ENCODE peak calls at places on chromosome 17, in six cellular contexts. Z, N, P, H, U and V are unnamed samples.
A peak's percentile ranks its signal among the peaks of the same experiment; 100 is the strongest.

GRCh38 chr17:83142619-83143018 is 63.2 kb downstream of the METRNL start:
- DNase-seq in U (no peak), Z (no peak), H (no peak), P (no peak), N (no peak), V (no peak)

GRCh38 chr17:33218657-33219298 is 74.3 kb downstream of the ASIC2 start:
- DNase-seq in N (no peak), U (no peak), Z (no peak), H (no peak), P (no peak), V (peak; percentile 83)

GRCh38 chr17:42814633-42815399 is 9.3 kb downstream of the BECN1 start:
- DNase-seq in Z (no peak), U (no peak), N (no peak), P (no peak), H (no peak), V (no peak)

GRCh38 chr17:975321-975982 is 4.1 kb downstream of the NXN start:
- DNase-seq in H (no peak), N (no peak), Z (no peak), P (no peak), U (no peak), V (no peak)

GRCh38 chr17:72338847-72339790 is 218.3 kb downstream of the SOX9 start:
- DNase-seq in P (peak; percentile 61), N (no peak), U (no peak), Z (no peak), H (no peak), V (peak; percentile 95)

GRCh38 chr17:2347805-2348685 is 10.7 kb downstream of the SGSM2 start:
- DNase-seq in H (peak; percentile 91), U (no peak), P (no peak), N (peak; percentile 89), Z (no peak), V (peak; percentile 90)

GRCh38 chr17:41474863-41475262 is 6.1 kb downstream of the KRT35 start:
- DNase-seq in P (no peak), Z (no peak), H (no peak), U (no peak), N (no peak), V (no peak)

GRCh38 chr17:66477615-66478283 is 175.3 kb downstream of the PRKCA start:
- DNase-seq in P (no peak), H (no peak), Z (no peak), N (no peak), U (no peak), V (no peak)

GRCh38 chr17:38874505-38875419 is 4.9 kb downstream of the LASP1 start:
- DNase-seq in Z (no peak), P (no peak), N (no peak), U (no peak), H (no peak), V (no peak)

GRCh38 chr17:78675316-78675616 is 98.1 kb upstream of the DNAH17 start:
- DNase-seq in H (no peak), N (no peak), U (no peak), Z (no peak), P (no peak), V (no peak)

GRCh38 chr17:80328620-80329380 is 68.1 kb downstream of the RNF213 start:
- DNase-seq in N (no peak), U (no peak), Z (no peak), H (no peak), P (no peak), V (no peak)

GRCh38 chr17:19308398-19308797 is 54.1 kb downstream of the B9D1 start:
- DNase-seq in P (peak; percentile 2), N (no peak), Z (no peak), U (no peak), H (no peak), V (no peak)

GRCh38 chr17:2239882-2240430 is 63.6 kb downstream of the SMG6 start:
- DNase-seq in Z (peak; percentile 55), N (no peak), H (no peak), P (peak; percentile 60), U (peak; percentile 7), V (peak; percentile 82)

GRCh38 chr17:77140878-77141767 is at the start of gene SEC14L1:
- DNase-seq in P (peak; percentile 68), U (no peak), Z (no peak), H (peak; percentile 61), N (no peak), V (no peak)

GRCh38 chr17:6485646-6486412 is 41.6 kb downstream of the PIMREG start:
- DNase-seq in N (no peak), Z (no peak), P (no peak), U (no peak), H (no peak), V (no peak)